ENCODE peak calls at places on chromosomes 12 and 14, in nine cellular contexts. X, D, M, I, O, F, Y, A and K are unnamed samples.
A peak's percentile ranks its signal among the peaks of the same experiment; 100 is the strongest.

GRCh38 chr12:96400631-96401060 is 407 bp upstream of the CDK17 start:
- DNase-seq in X (no peak), D (peak; percentile 37), M (no peak), I (no peak), O (no peak), F (no peak), Y (no peak), A (no peak), K (no peak)

GRCh38 chr14:68807148-68807600 is 14.3 kb upstream of the ZFP36L1 start:
- DNase-seq in X (no peak), D (no peak), M (peak; percentile 84), I (no peak), O (peak; percentile 93), F (no peak), Y (no peak), A (no peak), K (peak; percentile 95)

GRCh38 chr14:65723348-65723747 is 310.8 kb downstream of the FUT8 start:
- DNase-seq in X (no peak), D (no peak), M (no peak), I (no peak), O (no peak), F (no peak), Y (no peak), A (no peak), K (no peak)

GRCh38 chr14:101937926-101938767 is 26.2 kb upstream of the DYNC1H1 start:
- DNase-seq in X (peak; percentile 57), D (no peak), M (no peak), I (no peak), O (no peak), F (no peak), Y (no peak), A (no peak), K (no peak)

GRCh38 chr12:42766754-42767153 is 177.2 kb upstream of the PRICKLE1 start:
- DNase-seq in X (no peak), D (no peak), M (no peak), I (no peak), O (no peak), F (no peak), Y (no peak), A (no peak), K (no peak)

GRCh38 chr12:115771065-115771464 is 506.4 kb downstream of the MED13L start:
- DNase-seq in X (no peak), D (peak; percentile 47), M (no peak), I (peak; percentile 13), O (no peak), F (peak; percentile 46), Y (no peak), A (no peak), K (no peak)

GRCh38 chr14:50823051-50823762 is 7.8 kb downstream of the NIN start:
- DNase-seq in X (no peak), D (peak; percentile 25), M (no peak), I (no peak), O (no peak), F (no peak), Y (no peak), A (no peak), K (no peak)

GRCh38 chr12:51948066-51948465 is 3.4 kb upstream of the ACVR1B start:
- DNase-seq in X (no peak), D (no peak), M (no peak), I (no peak), O (no peak), F (no peak), Y (no peak), A (no peak), K (no peak)

GRCh38 chr12:64585085-64585484 is 25.2 kb upstream of the RASSF3 start:
- DNase-seq in X (no peak), D (no peak), M (no peak), I (no peak), O (no peak), F (no peak), Y (no peak), A (no peak), K (no peak)

GRCh38 chr14:29558516-29558915 is 369.1 kb downstream of the PRKD1 start:
- DNase-seq in X (no peak), D (no peak), M (no peak), I (no peak), O (peak; percentile 29), F (no peak), Y (no peak), A (no peak), K (no peak)

GRCh38 chr12:12725086-12725955 is 8.2 kb downstream of the CDKN1B start:
- DNase-seq in X (peak; percentile 95), D (peak; percentile 90), M (peak; percentile 98), I (peak; percentile 98), O (peak; percentile 100), F (peak; percentile 95), Y (peak; percentile 97), A (peak; percentile 94), K (peak; percentile 99)

GRCh38 chr12:88471641-88472040 is 108.6 kb downstream of the KITLG start:
- DNase-seq in X (no peak), D (peak; percentile 70), M (no peak), I (peak; percentile 45), O (peak; percentile 85), F (no peak), Y (no peak), A (no peak), K (peak; percentile 68)

DNA sequence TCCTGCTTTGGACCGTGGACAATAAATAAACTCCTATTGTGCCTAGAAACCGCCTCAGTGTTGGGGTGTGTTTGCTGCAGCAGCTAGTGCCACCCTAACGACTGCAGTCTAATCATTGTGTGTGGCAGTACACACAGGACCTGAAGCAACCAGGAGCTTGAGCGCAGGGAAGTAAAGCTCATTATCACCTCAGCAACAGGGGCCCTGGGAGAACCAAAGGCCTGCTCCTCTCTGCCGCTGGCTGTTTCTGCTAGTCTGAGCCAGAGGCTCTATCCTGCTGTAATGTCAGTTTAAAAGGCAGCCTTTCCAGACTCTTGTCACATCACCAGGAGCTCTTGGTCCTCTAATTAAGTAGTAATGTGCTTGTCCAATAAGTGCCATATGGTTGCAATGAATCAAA is 119.3 kb downstream of the CACNA1C start:
- DNase-seq in X (no peak), D (no peak), M (no peak), I (no peak), O (no peak), F (no peak), Y (no peak), A (no peak), K (no peak)
- H3K4me3 ChIP-seq in X (no peak overlapping the region), D (no peak overlapping the region), M (no peak overlapping the region), I (no peak overlapping the region), O (no peak overlapping the region), F (no peak overlapping the region), Y (no peak overlapping the region), A (no peak overlapping the region), K (no peak overlapping the region)

DNA sequence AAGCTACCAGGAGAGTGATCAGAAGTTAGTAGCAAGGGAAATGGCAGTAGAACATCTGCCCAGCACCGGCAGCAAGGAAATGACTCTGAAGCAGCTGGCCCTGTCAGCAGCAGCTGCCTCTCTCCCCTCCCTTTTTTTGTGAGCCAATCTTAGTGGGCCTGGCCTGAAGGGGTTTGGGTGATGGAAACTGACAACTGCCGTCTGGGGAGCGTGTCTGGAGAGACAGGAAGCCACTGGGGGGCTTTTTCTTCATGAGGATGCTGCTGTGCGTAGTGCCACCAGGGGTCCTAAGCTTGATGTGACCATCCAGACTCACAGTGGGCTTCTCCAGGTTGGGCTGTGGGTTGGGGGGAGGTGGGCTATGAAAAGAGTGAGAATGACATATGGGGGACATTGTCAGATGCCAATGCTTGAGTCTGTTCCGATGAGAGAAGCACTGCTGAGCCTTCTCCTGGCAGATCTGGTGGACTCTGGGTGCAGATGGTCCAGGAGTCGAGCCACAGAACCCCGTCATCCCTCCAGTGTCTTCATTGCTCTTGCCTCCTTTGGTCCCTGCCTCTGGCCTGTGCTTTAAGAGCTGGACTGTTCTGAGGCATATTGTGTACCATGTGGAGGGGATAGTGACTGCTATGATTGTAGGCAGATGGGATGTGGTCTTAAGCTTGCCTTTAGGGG is 87.6 kb upstream of the HIF1A start:
- DNase-seq in X (no peak), D (no peak), M (no peak), I (no peak), O (no peak), F (peak; percentile 86), Y (no peak), A (no peak), K (no peak)
- H3K4me3 ChIP-seq in X (no peak overlapping the region), D (no peak overlapping the region), M (no peak overlapping the region), I (no peak overlapping the region), O (no peak overlapping the region), F (no peak overlapping the region), Y (no peak overlapping the region), A (no peak overlapping the region), K (no peak overlapping the region)

DNA sequence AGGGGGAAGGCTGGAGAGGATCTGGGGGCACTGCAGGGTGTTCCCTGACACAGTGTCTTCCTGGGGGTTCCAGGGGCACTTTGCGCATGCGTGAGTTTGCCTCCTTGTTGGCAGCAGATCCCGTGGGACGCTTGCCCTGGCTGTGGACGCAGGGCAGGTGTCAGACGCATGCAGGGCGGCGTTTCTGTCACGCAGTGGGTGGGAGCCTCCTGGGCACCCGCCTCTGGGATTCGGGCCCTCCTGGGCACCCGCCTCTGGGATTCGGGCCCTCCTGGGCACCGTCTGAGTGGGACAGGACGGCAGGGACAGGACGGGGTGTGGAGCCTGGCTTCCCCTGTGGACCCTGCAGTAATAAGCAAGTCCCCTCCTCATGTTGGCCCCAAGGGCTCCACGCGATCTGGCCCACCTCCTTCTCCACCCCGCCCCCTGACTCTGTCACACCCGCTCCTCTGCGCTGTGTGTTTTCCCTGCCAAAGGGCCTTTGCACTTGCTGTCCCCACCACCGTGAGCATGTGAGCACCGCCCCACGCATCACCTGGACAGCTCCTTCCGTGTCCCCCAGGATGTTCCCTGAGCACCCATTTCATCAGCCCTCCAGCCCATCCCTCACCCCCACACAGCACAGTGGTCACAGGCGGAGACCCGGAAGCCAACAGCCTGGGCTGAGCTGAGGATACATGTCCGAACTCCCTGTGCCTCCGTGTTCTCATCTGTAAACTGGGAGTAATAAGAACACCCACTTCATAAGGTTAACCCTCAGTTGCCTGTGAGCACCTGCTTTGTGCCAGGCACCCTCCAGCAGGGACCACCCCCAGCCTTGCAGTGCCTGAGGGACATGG is 4.4 kb downstream of the MMP17 start:
- DNase-seq in X (peak; percentile 86), D (peak; percentile 51), M (peak; percentile 73), I (no peak), O (peak; percentile 68), F (peak; percentile 68), Y (peak; percentile 84), A (no peak), K (no peak)
- H3K4me3 ChIP-seq in X (no peak overlapping the region), D (peak overlapping the region; percentile 50), M (peak overlapping the region; percentile 41), I (no peak overlapping the region), O (peak overlapping the region; percentile 69), F (peak overlapping the region; percentile 38), Y (peak overlapping the region; percentile 91), A (peak overlapping the region; percentile 54), K (peak overlapping the region; percentile 59)

GRCh38 chr12:113088971-113089756 is 32.6 kb downstream of the DTX1 start:
- DNase-seq in X (no peak), D (no peak), M (no peak), I (no peak), O (no peak), F (no peak), Y (no peak), A (no peak), K (no peak)

GRCh38 chr12:113088037-113088436 is 31.5 kb downstream of the DTX1 start:
- DNase-seq in X (no peak), D (no peak), M (no peak), I (no peak), O (no peak), F (no peak), Y (no peak), A (no peak), K (no peak)

GRCh38 chr12:113083863-113084430 is 27.4 kb downstream of the DTX1 start:
- DNase-seq in X (no peak), D (no peak), M (no peak), I (no peak), O (no peak), F (no peak), Y (no peak), A (no peak), K (no peak)

GRCh38 chr12:113087193-113087592 is 30.7 kb downstream of the DTX1 start:
- DNase-seq in X (no peak), D (no peak), M (no peak), I (no peak), O (no peak), F (no peak), Y (no peak), A (no peak), K (no peak)

GRCh38 chr12:113086249-113087164 is 30.0 kb downstream of the DTX1 start:
- DNase-seq in X (no peak), D (no peak), M (no peak), I (no peak), O (no peak), F (no peak), Y (no peak), A (no peak), K (no peak)
- H3K4me3 ChIP-seq in X (no peak overlapping the region), D (no peak overlapping the region), M (no peak overlapping the region), I (no peak overlapping the region), O (no peak overlapping the region), F (no peak overlapping the region), Y (no peak overlapping the region), A (no peak overlapping the region), K (no peak overlapping the region)